ENCODE peak calls at places on chromosomes 16 and 17, in six cellular contexts. X is SK-N-SH; Y is erythroblast; V is stimulated activated CD4-positive, alpha-beta T cell treated with anti-CD3 and anti-CD28 coated beads, Interleukin-2, amount 100 ng/mL, for 48 hours; N is CD4-positive, alpha-beta memory T cell; T is sciatic nerve. E is an unnamed sample.

GRCh38 chr17:12342161-12342560 is 321.5 kb downstream of the MAP2K4 start:
- DNase-seq in X (no peak), Y (no peak), V (no peak), N (no peak), T (no peak), E (no peak)

GRCh38 chr16:75250809-75251279 is 580 bp downstream of the BCAR1 start:
- DNase-seq in X (peak; percentile 89), Y (peak; percentile 58), V (no peak), N (no peak), T (no peak), E (peak; percentile 37)

GRCh38 chr16:82395212-82395611 is 225.2 kb upstream of the MPHOSPH6 start:
- DNase-seq in X (no peak), Y (no peak), V (no peak), N (no peak), T (no peak), E (no peak)

GRCh38 chr16:75083826-75084225 is 32.8 kb downstream of the LDHD start:
- DNase-seq in X (no peak), Y (no peak), V (no peak), N (no peak), T (no peak), E (no peak)

GRCh38 chr17:45160505-45161287 is 979 bp upstream of the HEXIM2 start:
- DNase-seq in X (peak; percentile 81), Y (peak; percentile 84), V (peak; percentile 39), N (peak; percentile 41), T (peak; percentile 82), E (peak; percentile 44)

GRCh38 chr17:4267402-4267801 is 3.6 kb upstream of the ANKFY1 start:
- DNase-seq in X (no peak), Y (no peak), V (no peak), N (no peak), T (no peak), E (no peak)

GRCh38 chr16:88560722-88561484 is 9.3 kb upstream of the ZC3H18 start:
- DNase-seq in X (no peak), Y (peak; percentile 24), V (no peak), N (no peak), T (no peak), E (no peak)

GRCh38 chr16:73225983-73226382 is 178.1 kb upstream of the ZFHX3 start:
- DNase-seq in X (no peak), Y (no peak), V (no peak), N (no peak), T (no peak), E (no peak)

GRCh38 chr16:318628-319027 is 33.9 kb downstream of the AXIN1 start:
- DNase-seq in X (peak; percentile 58), Y (peak; percentile 33), V (no peak), N (no peak), T (no peak), E (no peak)

GRCh38 chr17:45680360-45680759 is 103.8 kb upstream of the CRHR1 start:
- DNase-seq in X (no peak), Y (no peak), V (no peak), N (no peak), T (no peak), E (no peak)

GRCh38 chr16:89952551-89952950 is 4.0 kb downstream of the DEF8 start:
- DNase-seq in X (no peak), Y (no peak), V (no peak), N (no peak), T (no peak), E (no peak)

GRCh38 chr17:60135951-60136666 is 13.7 kb upstream of the CA4 start:
- DNase-seq in X (no peak), Y (no peak), V (no peak), N (no peak), T (peak; percentile 25), E (no peak)

GRCh38 chr16:47059991-47060390 is 83.8 kb downstream of the NETO2 start:
- DNase-seq in X (no peak), Y (no peak), V (no peak), N (no peak), T (peak; percentile 19), E (no peak)

GRCh38 chr17:57956311-57957119 is 1.3 kb upstream of the CUEDC1 start:
- DNase-seq in X (peak; percentile 27), Y (no peak), V (no peak), N (peak; percentile 50), T (peak; percentile 33), E (no peak)

GRCh38 chr17:44901323-44901965 is 2.2 kb upstream of the EFTUD2 start:
- DNase-seq in X (no peak), Y (no peak), V (no peak), N (no peak), T (no peak), E (no peak)

GRCh38 chr16:30778549-30779244 is 8.3 kb downstream of the ZNF629 start:
- DNase-seq in X (no peak), Y (no peak), V (no peak), N (no peak), T (no peak), E (no peak)

GRCh38 chr16:22210854-22211253 is 4.8 kb downstream of the EEF2K start:
- DNase-seq in X (no peak), Y (peak; percentile 47), V (no peak), N (no peak), T (no peak), E (no peak)

GRCh38 chr16:9042943-9043680 is 48.3 kb upstream of the HAPSTR1 start:
- DNase-seq in X (no peak), Y (no peak), V (no peak), N (no peak), T (no peak), E (peak; percentile 30)

GRCh38 chr16:23699100-23699499 is 13.9 kb downstream of the ERN2 start:
- DNase-seq in X (no peak), Y (no peak), V (no peak), N (no peak), T (no peak), E (no peak)